ENCODE peak calls at places on chromosome 10, in seven cellular contexts. L is GM23338, V is Peyer's patch, N is fibroblast of lung, I is breast epithelium, K is A549, H is Panc1. P is an unnamed sample.

GRCh38 chr10:46198516-46198915 is 88.3 kb upstream of the ANTXRL start:
- DNase-seq in N (no peak), V (no peak), L (no peak), K (no peak), I (no peak), H (no peak), P (no peak)

GRCh38 chr10:103853428-103854264 is 1.7 kb downstream of the SH3PXD2A start:
- DNase-seq in N (no peak), L (no peak), V (no peak), H (no peak), I (no peak), K (no peak), P (no peak)

GRCh38 chr10:73588656-73589055 is 2.5 kb downstream of the USP54 start:
- DNase-seq in L (no peak), K (no peak), N (peak), I (no peak), V (no peak), H (no peak), P (peak)

GRCh38 chr10:14474656-14475055 is 143.9 kb upstream of the FRMD4A start:
- DNase-seq in V (no peak), N (no peak), I (no peak), L (no peak), H (no peak), K (no peak), P (no peak)

GRCh38 chr10:80165173-80165572 is 32.6 kb downstream of the PLAC9 start:
- DNase-seq in H (no peak), V (peak), K (peak), N (peak), I (no peak), L (no peak), P (peak)

GRCh38 chr10:72009430-72010081 is 45.4 kb downstream of the CHST3 start:
- DNase-seq in I (peak), L (peak), H (no peak), N (peak), K (no peak), V (no peak), P (peak)

GRCh38 chr10:99672884-99673283 is 13.6 kb downstream of the ENTPD7 start:
- DNase-seq in N (peak), H (no peak), V (no peak), L (no peak), I (no peak), K (no peak), P (no peak)

GRCh38 chr10:117530791-117531190 is 11.8 kb upstream of the EMX2 start:
- DNase-seq in V (no peak), N (no peak), L (no peak), I (no peak), K (no peak), H (no peak), P (no peak)

GRCh38 chr10:110357252-110357780 is 52.6 kb upstream of the SMNDC1 start:
- DNase-seq in I (no peak), V (no peak), K (no peak), L (no peak), N (peak), H (no peak), P (peak)

GRCh38 chr10:3783313-3783689 is 1.7 kb downstream of the KLF6 start:
- DNase-seq in H (no peak), V (peak), I (no peak), L (peak), N (peak), K (no peak), P (peak)

GRCh38 chr10:118840071-118840775 is 85.5 kb upstream of the CACUL1 start:
- DNase-seq in I (no peak), N (peak), K (no peak), L (no peak), V (no peak), H (no peak), P (peak)

GRCh38 chr10:11959966-11960365 is 82.6 kb downstream of the UPF2 start:
- DNase-seq in V (no peak), I (no peak), L (no peak), H (no peak), K (no peak), N (no peak), P (no peak)

GRCh38 chr10:132306951-132307751 is 599 bp downstream of the STK32C start:
- DNase-seq in H (no peak), K (peak), I (peak), N (no peak), V (peak), L (peak), P (peak)

GRCh38 chr10:114577133-114577532 is 80.9 kb downstream of the ABLIM1 start:
- DNase-seq in H (no peak), L (no peak), I (no peak), N (peak), V (no peak), K (no peak), P (peak)

GRCh38 chr10:47243356-47243755 is 56.6 kb upstream of the GDF10 start:
- DNase-seq in N (no peak), V (no peak), I (no peak), H (no peak), L (no peak), K (no peak), P (no peak)

GRCh38 chr10:62437696-62438095 is 63.5 kb downstream of the ZNF365 start:
- DNase-seq in L (peak), N (peak), V (no peak), I (no peak), H (no peak), K (peak), P (peak)

GRCh38 chr10:128854965-128855364 is 612.1 kb upstream of the MGMT start:
- DNase-seq in N (peak), H (no peak), K (no peak), V (no peak), I (peak), L (peak), P (peak)

GRCh38 chr10:60739581-60739980 is 38.7 kb upstream of the CDK1 start:
- DNase-seq in V (no peak), I (no peak), N (peak), H (no peak), L (no peak), K (no peak), P (peak)

GRCh38 chr10:79069325-79070090 is 742 bp downstream of the ZMIZ1 start:
- DNase-seq in I (no peak), V (peak), L (peak), H (no peak), N (peak), K (peak), P (peak)

GRCh38 chr10:88039496-88040200 is 176.2 kb downstream of the PTEN start:
- DNase-seq in I (no peak), V (no peak), K (no peak), N (peak), L (no peak), H (no peak), P (peak)

GRCh38 chr10:79582096-79582495 is 21.9 kb upstream of the SFTPA2 start:
- DNase-seq in V (no peak), I (no peak), H (no peak), K (no peak), N (no peak), L (no peak), P (no peak)

GRCh38 chr10:59240581-59241183 is 64.2 kb downstream of the PHYHIPL start:
- DNase-seq in H (no peak), I (no peak), N (peak), L (peak), K (no peak), V (no peak), P (peak)

GRCh38 chr10:58666024-58666423 is 153.4 kb downstream of the BICC1 start:
- DNase-seq in L (no peak), N (peak), V (no peak), I (no peak), K (no peak), H (no peak), P (no peak)

GRCh38 chr10:63628526-63629362 is 107.5 kb downstream of the REEP3 start:
- DNase-seq in V (peak), L (peak), I (no peak), N (peak), K (no peak), H (peak), P (no peak)

GRCh38 chr10:90993340-90993739 is 72.5 kb upstream of the ANKRD1 start:
- DNase-seq in N (peak), H (no peak), K (no peak), I (no peak), L (no peak), V (no peak), P (peak)

GRCh38 chr10:110508806-110509544 is 11.3 kb downstream of the DUSP5 start:
- DNase-seq in H (no peak), V (no peak), K (no peak), L (no peak), N (no peak), I (no peak), P (no peak)

GRCh38 chr10:35685402-35685801 is 43.3 kb upstream of the FZD8 start:
- DNase-seq in N (no peak), I (no peak), L (no peak), K (peak), H (no peak), V (no peak), P (no peak)

GRCh38 chr10:73433538-73433867 is at the start of gene MSS51:
- DNase-seq in I (no peak), K (no peak), L (no peak), H (no peak), V (no peak), N (no peak), P (no peak)

GRCh38 chr10:103427866-103428265 is 24.3 kb downstream of the CALHM2 start:
- DNase-seq in H (no peak), N (no peak), V (no peak), I (no peak), K (no peak), L (no peak), P (no peak)

GRCh38 chr10:130044067-130045061 is 66.3 kb downstream of the C10orf143 start:
- DNase-seq in V (no peak), N (no peak), I (no peak), L (no peak), H (no peak), K (no peak), P (no peak)

GRCh38 chr10:85862771-85863170 is 503.8 kb downstream of the GRID1 start:
- DNase-seq in I (no peak), K (no peak), H (no peak), N (no peak), V (no peak), L (peak), P (no peak)
- TF ChIP-seq CTCF in I (no peak), K (no peak), H (no peak), N (no peak), V (no peak), L (no peak), P (no peak)

GRCh38 chr10:664893-665292 is 24.6 kb downstream of the DIP2C start:
- DNase-seq in V (no peak), I (no peak), L (no peak), K (no peak), N (no peak), H (no peak), P (no peak)
- H3K4me3 ChIP-seq in V (no peak), I (no peak), L (no peak), K (no peak), N (peak), H (peak), P (peak)

GRCh38 chr10:1045415-1045814 is 3.5 kb downstream of the IDI1 start:
- DNase-seq in H (no peak), V (no peak), K (no peak), N (no peak), I (no peak), L (no peak), P (no peak)
- TF ChIP-seq CTCF in H (no peak), V (no peak), K (no peak), N (no peak), I (no peak), L (no peak), P (no peak)

GRCh38 chr10:5470062-5470751 is 29.2 kb downstream of the CALML5 start:
- DNase-seq in I (no peak), N (no peak), V (no peak), K (no peak), H (no peak), L (no peak), P (no peak)
- H3K4me3 ChIP-seq in I (no peak), N (no peak), V (no peak), K (no peak), H (no peak), L (no peak), P (no peak)

GRCh38 chr10:34109952-34110702 is 705.0 kb downstream of the PARD3 start:
- DNase-seq in I (no peak), N (peak), V (no peak), L (no peak), H (no peak), K (peak), P (no peak)
- TF ChIP-seq CTCF in I (no peak), N (no peak), V (no peak), L (no peak), H (no peak), K (no peak), P (no peak)

DNA sequence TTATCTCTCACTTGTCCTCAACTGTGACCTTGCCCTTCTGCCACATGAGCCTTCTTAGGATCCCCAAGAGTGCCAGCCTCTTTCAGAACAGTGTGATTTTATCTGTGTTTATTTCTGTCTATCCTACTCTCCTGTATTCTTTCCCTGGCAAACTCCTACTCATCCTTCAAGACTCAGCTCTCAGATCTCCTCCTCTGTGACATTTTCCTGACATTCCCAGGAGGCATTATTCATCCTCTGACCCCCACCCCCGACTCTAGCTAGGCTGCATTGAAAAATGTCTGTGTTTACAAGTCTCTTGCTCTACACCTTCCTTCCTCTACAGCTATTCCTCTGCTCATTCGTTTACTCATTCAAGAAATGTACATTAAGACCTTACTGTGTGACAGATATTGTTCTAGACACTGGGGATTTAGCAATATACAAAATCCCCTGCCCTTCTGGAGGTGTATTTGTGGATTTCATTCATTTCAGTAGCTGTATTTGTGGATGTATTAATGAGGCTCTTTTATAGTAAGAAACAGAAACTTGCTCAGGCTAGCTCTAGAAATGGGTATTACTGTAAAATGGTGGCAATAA is 61.4 kb upstream of the COMTD1 start:
- DNase-seq in L (no peak), N (no peak), H (no peak), V (no peak), I (no peak), K (no peak), P (no peak)
- H3K4me3 ChIP-seq in L (no peak), N (no peak), H (no peak), V (no peak), I (no peak), K (no peak), P (no peak)

DNA sequence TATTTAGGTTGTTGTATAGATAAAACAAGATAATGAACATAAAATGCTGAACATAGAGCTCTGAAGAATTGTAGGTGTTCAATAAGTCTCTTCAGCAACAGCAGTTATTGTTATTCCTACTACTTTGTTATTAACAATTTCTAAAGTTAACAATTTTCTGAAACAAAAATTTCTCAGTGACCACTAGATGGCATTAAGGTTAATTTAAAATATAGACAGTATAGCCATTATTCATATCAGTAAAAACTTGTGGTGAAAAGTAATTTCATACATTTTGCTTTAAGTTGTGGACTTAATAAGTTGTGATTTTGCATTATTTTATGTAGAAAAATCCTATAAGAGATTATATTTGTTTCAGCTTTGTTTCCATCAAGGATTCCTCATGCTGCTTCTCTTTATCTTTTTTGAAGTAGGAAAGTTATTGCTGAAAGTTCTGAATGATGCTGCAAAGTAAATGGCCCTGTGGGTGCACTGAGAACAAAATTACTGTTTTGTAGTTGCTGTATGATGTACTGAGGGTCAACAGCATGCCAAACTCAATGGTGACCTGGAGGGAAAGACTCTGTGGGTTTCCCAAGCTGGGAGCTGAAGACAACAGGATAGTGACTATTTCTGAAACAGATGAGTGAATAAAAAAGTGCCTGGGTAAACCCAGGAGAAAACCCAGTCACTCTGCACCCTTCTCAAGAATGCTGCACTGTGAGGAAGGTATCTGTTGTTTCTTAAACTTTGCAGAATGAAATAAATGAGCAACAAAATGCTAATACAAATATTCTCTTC is 253.6 kb downstream of the KIF20B start:
- DNase-seq in K (no peak), N (no peak), V (no peak), L (peak), I (no peak), H (no peak), P (peak)
- TF ChIP-seq CTCF in K (peak), N (no peak), V (peak), L (peak), I (no peak), H (peak), P (peak)

GRCh38 chr10:24208661-24209420 is at the start of gene KIAA1217:
- DNase-seq in L (peak), H (no peak), K (no peak), V (peak), I (peak), N (peak), P (peak)
- H3K4me3 ChIP-seq in L (peak), H (peak), K (peak), V (peak), I (peak), N (peak), P (peak)

DNA sequence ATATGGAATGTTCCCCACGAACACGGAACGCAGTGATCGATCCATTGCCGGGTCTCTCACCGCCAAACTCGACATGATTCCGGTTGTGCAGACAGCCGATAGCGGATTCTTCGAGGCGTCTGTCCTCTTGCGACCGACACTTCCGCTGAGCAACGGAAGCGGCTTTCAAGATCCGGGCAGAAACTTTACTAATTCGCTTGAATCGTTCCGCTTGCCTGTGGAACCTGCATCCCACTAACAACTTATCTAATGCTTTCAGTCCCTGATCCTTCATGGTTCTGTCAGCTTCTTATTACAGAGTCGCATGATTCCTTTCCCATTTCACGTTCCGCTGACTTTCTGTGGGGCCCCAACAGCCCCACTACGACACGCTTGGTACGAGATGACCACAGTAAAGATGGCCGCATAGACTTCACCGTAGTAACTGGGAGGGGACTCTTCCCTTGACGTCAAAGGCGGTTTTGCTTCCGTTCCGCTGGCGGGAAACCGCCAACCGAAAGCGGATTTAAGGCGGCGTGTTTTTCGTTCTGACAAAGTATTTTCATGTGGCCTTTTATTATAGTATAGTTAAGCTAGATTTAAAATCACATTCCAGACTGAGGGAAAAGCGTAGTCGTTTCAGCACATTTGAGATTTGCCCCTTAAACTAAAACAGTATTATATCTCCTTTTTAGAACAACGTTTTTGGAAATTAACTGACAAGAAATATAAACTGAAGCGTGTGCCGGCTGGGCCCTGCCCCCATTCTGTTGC is at the start of gene CSTF2T:
- DNase-seq in H (peak), K (peak), V (peak), N (peak), I (peak), L (peak), P (peak)
- TF ChIP-seq CTCF in H (no peak), K (no peak), V (no peak), N (no peak), I (no peak), L (no peak), P (no peak)